ENCODE peak calls at places on chromosome 19, in eight cellular contexts. O is GM23338, P is Panc1, M is upper lobe of left lung, K is HepG2, N is HCT116, G is GM12878, B is K562. C is an unnamed sample.

GRCh38 chr19:35470128-35470527 is 20.1 kb downstream of the KRTDAP start:
- ATAC-seq in O (no peak), P (no peak), M (no peak), K (no peak), N (no peak), G (no peak), B (no peak), C (no peak)

GRCh38 chr19:27675771-27676170 is 1537.2 kb downstream of the UQCRFS1 start:
- ATAC-seq in O (no peak), P (no peak), M (no peak), K (no peak), N (no peak), G (no peak), B (no peak), C (no peak)

GRCh38 chr19:13154241-13154778 is 4.1 kb downstream of the IER2 start:
- ATAC-seq in O (no peak), P (no peak), M (peak), K (no peak), N (no peak), G (no peak), B (no peak), C (peak)

GRCh38 chr19:55400281-55401087 is 7.1 kb downstream of the UBE2S start:
- ATAC-seq in O (peak), P (peak), M (no peak), K (no peak), N (peak), G (no peak), B (peak), C (no peak)

GRCh38 chr19:45306040-45306439 is 16.6 kb downstream of the CKM start:
- ATAC-seq in O (no peak), P (no peak), M (no peak), K (peak), N (no peak), G (no peak), B (no peak), C (no peak)

GRCh38 chr19:35828694-35829301 is 16.2 kb upstream of the PRODH2 start:
- ATAC-seq in O (peak), P (peak), M (peak), K (peak), N (peak), G (peak), B (peak), C (peak)

GRCh38 chr19:55247621-55248099 is 11.2 kb downstream of the PPP6R1 start:
- ATAC-seq in O (peak), P (peak), M (peak), K (no peak), N (no peak), G (no peak), B (peak), C (peak)

GRCh38 chr19:7868326-7868670 is 5.9 kb downstream of the PRR36 start:
- ATAC-seq in O (peak), P (no peak), M (no peak), K (no peak), N (peak), G (no peak), B (no peak), C (no peak)

GRCh38 chr19:32457540-32457939 is 52.0 kb downstream of the DPY19L3 start:
- ATAC-seq in O (no peak), P (no peak), M (no peak), K (no peak), N (no peak), G (peak), B (no peak), C (no peak)

GRCh38 chr19:51714848-51715247 is 8.9 kb downstream of the HAS1 start:
- ATAC-seq in O (no peak), P (no peak), M (peak), K (no peak), N (no peak), G (no peak), B (peak), C (no peak)

GRCh38 chr19:19721896-19722295 is 11.0 kb downstream of the ZNF14 start:
- ATAC-seq in O (no peak), P (no peak), M (no peak), K (no peak), N (no peak), G (no peak), B (no peak), C (no peak)

GRCh38 chr19:15154002-15154612 is 46.7 kb downstream of the NOTCH3 start:
- ATAC-seq in O (peak), P (peak), M (no peak), K (peak), N (peak), G (no peak), B (peak), C (no peak)

GRCh38 chr19:16588089-16588823 is 16.0 kb upstream of the SLC35E1 start:
- ATAC-seq in O (peak), P (no peak), M (peak), K (no peak), N (no peak), G (peak), B (peak), C (peak)

GRCh38 chr19:13741893-13742292 is 22.4 kb upstream of the MRI1 start:
- ATAC-seq in O (no peak), P (no peak), M (no peak), K (no peak), N (no peak), G (no peak), B (no peak), C (no peak)

GRCh38 chr19:13838071-13838942 is 38.6 kb upstream of the NANOS3 start:
- ATAC-seq in O (no peak), P (no peak), M (no peak), K (no peak), N (no peak), G (no peak), B (no peak), C (no peak)

GRCh38 chr19:35734273-35734672 is 8.0 kb downstream of the IGFLR1 start:
- ATAC-seq in O (no peak), P (no peak), M (no peak), K (no peak), N (no peak), G (no peak), B (no peak), C (no peak)

GRCh38 chr19:15846923-15847322 is 31.5 kb upstream of the OR10H1 start:
- ATAC-seq in O (no peak), P (no peak), M (no peak), K (no peak), N (no peak), G (no peak), B (no peak), C (no peak)

GRCh38 chr19:29389495-29389894 is 136.3 kb upstream of the VSTM2B start:
- ATAC-seq in O (no peak), P (no peak), M (no peak), K (no peak), N (no peak), G (no peak), B (no peak), C (no peak)

GRCh38 chr19:29260477-29261317 is 47.7 kb upstream of the UQCRFS1 start:
- ATAC-seq in O (peak), P (peak), M (no peak), K (peak), N (peak), G (peak), B (peak), C (no peak)

GRCh38 chr19:1364070-1364719 is 19.5 kb upstream of the NDUFS7 start:
- ATAC-seq in O (no peak), P (no peak), M (no peak), K (no peak), N (no peak), G (peak), B (no peak), C (no peak)

GRCh38 chr19:17848598-17849292 is 963 bp upstream of the JAK3 start:
- ATAC-seq in O (no peak), P (no peak), M (no peak), K (no peak), N (no peak), G (no peak), B (no peak), C (no peak)

GRCh38 chr19:8473652-8474476 is 28.6 kb downstream of the PRAM1 start:
- ATAC-seq in O (no peak), P (no peak), M (peak), K (no peak), N (no peak), G (peak), B (no peak), C (no peak)

GRCh38 chr19:29676586-29676985 is 11.3 kb downstream of the PLEKHF1 start:
- ATAC-seq in O (no peak), P (no peak), M (no peak), K (no peak), N (no peak), G (no peak), B (peak), C (no peak)

GRCh38 chr19:7547153-7547552 is 11.6 kb downstream of the PNPLA6 start:
- ATAC-seq in O (no peak), P (no peak), M (no peak), K (no peak), N (no peak), G (no peak), B (no peak), C (no peak)

GRCh38 chr19:54211214-54211613 is 10.6 kb downstream of the RPS9 start:
- ATAC-seq in O (no peak), P (no peak), M (no peak), K (peak), N (no peak), G (no peak), B (no peak), C (no peak)

GRCh38 chr19:1355258-1355973 is 28.3 kb upstream of the NDUFS7 start:
- ATAC-seq in O (no peak), P (no peak), M (no peak), K (no peak), N (no peak), G (no peak), B (no peak), C (no peak)

GRCh38 chr19:14577885-14578427 is 4.9 kb upstream of the CLEC17A start:
- ATAC-seq in O (peak), P (peak), M (no peak), K (peak), N (peak), G (peak), B (peak), C (no peak)

GRCh38 chr19:16420781-16421386 is 50.9 kb downstream of the EPS15L1 start:
- ATAC-seq in O (no peak), P (no peak), M (no peak), K (peak), N (no peak), G (no peak), B (no peak), C (no peak)

GRCh38 chr19:17902701-17903100 is 30.1 kb upstream of the CCDC124 start:
- ATAC-seq in O (no peak), P (no peak), M (no peak), K (no peak), N (no peak), G (no peak), B (no peak), C (no peak)

GRCh38 chr19:49856574-49857021 is 5.6 kb downstream of the PTOV1 start:
- ATAC-seq in O (no peak), P (no peak), M (no peak), K (no peak), N (peak), G (no peak), B (no peak), C (no peak)

GRCh38 chr19:30102239-30102638 is 160.2 kb downstream of the URI1 start:
- ATAC-seq in O (no peak), P (no peak), M (no peak), K (no peak), N (no peak), G (no peak), B (no peak), C (no peak)

DNA sequence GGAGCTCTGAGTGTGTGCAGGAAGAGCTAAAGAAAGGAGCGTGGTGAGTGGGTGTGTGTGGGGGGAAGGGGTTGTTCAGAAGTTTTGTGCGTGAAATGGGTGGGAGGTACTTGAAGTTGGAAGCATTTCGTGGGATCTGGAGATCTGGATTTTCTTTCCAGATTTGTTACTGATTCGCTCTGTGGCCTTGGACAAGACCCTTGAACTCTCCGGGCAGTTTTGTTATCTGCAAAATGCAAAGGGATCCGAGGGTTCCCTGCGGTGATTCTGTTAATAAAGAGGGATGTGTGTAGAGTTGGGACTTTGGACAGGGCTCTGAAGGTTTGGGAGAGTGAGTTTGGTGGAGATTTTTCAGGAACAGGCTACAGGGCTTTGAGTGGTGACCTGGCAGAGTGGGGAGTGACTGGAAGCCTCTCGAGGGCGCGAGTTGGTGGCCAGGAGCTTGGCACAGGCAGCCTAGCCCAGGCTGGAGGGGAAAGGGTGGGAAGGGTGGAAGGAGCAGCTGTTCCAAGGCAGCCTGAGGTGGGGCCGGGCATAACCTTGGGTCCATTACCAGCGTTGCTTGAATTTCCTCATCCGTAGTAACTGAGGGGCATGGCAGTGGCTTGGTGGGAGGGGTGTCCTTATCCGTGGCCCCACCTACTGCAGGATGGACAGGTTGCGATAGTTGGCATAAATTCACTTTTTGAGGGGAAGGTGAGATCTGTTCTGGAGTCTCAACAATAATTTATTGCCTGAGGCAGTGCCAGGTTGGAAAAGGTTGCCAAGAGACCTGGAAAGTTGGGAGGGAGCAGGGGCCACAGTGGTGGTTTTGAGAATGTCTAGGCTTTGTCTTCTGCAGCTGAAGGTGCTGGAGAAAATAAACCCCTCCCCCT is 2.1 kb downstream of the ACTN4 start:
- ATAC-seq in O (no peak), P (peak), M (no peak), K (peak), N (peak), G (no peak), B (peak), C (no peak)
- TF ChIP-seq POLR2AphosphoS5 in O (no peak), P (no peak), M (no peak), K (peak), N (no peak), G (no peak), B (no peak), C (peak)

DNA sequence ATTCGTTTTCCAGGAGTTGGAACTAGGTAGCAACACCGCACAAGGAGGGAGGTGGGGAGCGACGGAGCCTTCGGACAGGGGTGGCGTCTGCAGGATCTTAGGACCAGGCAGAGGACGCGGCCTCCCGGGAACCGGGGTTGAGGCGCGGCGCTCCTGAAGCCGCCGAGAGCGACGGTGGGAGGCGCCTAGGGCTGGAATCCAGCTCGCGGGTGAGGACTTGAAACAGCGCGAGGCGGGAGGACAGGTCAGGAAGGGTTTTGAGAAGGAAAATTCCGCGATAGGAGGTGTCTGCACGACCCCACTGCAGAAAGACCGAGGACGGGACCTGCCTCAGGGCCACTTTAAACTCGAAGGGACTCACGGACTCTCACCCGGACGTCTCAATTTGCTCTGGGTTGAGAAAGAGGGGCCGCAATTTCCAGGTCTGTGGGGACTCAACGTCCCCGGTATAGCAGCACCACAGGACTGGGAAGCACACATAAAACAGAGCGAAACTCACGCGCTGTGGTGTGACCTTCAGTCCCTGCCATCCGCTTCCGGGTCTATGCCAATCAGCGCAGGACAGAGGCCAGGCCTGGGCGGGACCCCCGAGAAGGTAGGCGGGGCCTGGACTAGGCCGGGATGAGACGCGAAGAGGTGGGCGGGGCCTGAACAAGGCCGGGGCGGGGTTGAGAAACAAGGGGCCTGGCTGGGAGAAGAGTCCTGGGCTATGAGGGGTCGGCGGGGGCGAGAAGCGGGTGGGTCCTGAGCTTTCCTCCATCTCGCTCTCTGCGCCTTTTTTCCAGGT is at the start of gene ZNF320:
- ATAC-seq in O (peak), P (peak), M (peak), K (no peak), N (peak), G (peak), B (peak), C (peak)
- TF ChIP-seq POLR2AphosphoS5 in O (peak), P (peak), M (peak), K (no peak), N (peak), G (peak), B (peak), C (peak)

GRCh38 chr19:3687393-3687773 is 12.9 kb downstream of the PIP5K1C start:
- ATAC-seq in O (no peak), P (no peak), M (no peak), K (no peak), N (no peak), G (no peak), B (no peak), C (no peak)
- TF ChIP-seq POLR2AphosphoS5 in O (no peak), P (no peak), M (no peak), K (no peak), N (no peak), G (no peak), B (no peak), C (no peak)

DNA sequence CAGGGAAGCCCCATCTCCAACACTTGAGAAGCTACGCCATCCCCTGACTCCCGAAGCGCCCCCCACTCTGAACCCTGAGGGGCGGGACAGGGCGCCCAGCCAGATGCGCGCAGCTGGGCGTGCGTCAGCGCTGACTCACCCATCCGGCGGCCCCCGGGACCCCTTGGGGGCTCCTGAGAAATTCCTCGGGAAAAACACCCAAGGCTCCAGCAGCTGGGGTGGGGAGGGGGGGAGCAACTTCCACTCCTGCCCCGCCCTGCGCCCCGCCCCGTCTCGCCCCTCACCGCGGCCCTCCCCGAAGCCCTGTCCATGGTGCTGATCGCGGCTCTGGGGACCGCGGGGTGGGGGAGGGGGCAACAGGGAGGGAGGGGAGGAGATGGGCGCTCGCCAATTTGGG is 1.0 kb downstream of the COL5A3 start:
- ATAC-seq in O (peak), P (peak), M (peak), K (no peak), N (peak), G (no peak), B (peak), C (peak)
- TF ChIP-seq POLR2AphosphoS5 in O (no peak), P (no peak), M (no peak), K (no peak), N (no peak), G (no peak), B (no peak), C (peak)